ENCODE peak calls at places on chromosomes 13 and 19, in ten cellular contexts. L is right lobe of liver; G is breast epithelium; B is CD8-positive, alpha-beta memory T cell; O is fibroblast of lung; Z is right cardiac atrium; R is lower lobe of right lung; I is upper lobe of left lung; Q is aorta; V is tibial artery. E is an unnamed sample. For H3K9me3, the result is how much of the 10 kb centered on the place peaks cover.

GRCh38 chr13:50357586-50358118 is 342.4 kb downstream of the KCNRG start:
- DNase-seq in L (no peak), G (peak), B (no peak), O (peak), Z (peak), R (no peak), I (peak), Q (no peak), V (no peak), E (no peak)

GRCh38 chr13:27355894-27356293 is 68.5 kb upstream of the GTF3A start:
- DNase-seq in L (no peak), G (no peak), B (no peak), O (no peak), Z (no peak), R (no peak), I (no peak), Q (no peak), V (no peak), E (no peak)

GRCh38 chr19:46604781-46605355 is 3.7 kb downstream of the CALM3 start:
- DNase-seq in L (peak), G (no peak), B (no peak), O (no peak), Z (no peak), R (peak), I (no peak), Q (peak), V (peak), E (no peak)

GRCh38 chr13:19927117-19927734 is 31.3 kb upstream of the ZMYM2 start:
- DNase-seq in L (no peak), G (no peak), B (no peak), O (peak), Z (no peak), R (no peak), I (no peak), Q (no peak), V (no peak), E (no peak)

GRCh38 chr19:7550987-7551761 is 15.7 kb downstream of the PNPLA6 start:
- DNase-seq in L (peak), G (peak), B (no peak), O (peak), Z (peak), R (peak), I (peak), Q (peak), V (peak), E (no peak)

GRCh38 chr19:1901940-1902404 is 3.2 kb upstream of the ADAT3 start:
- DNase-seq in L (peak), G (no peak), B (no peak), O (no peak), Z (peak), R (peak), I (peak), Q (peak), V (peak), E (no peak)

GRCh38 chr13:38905081-38905480 is 85.5 kb downstream of the STOML3 start:
- DNase-seq in L (no peak), G (no peak), B (no peak), O (no peak), Z (no peak), R (no peak), I (no peak), Q (no peak), V (no peak), E (no peak)

GRCh38 chr13:97726664-97727235 is 226.7 kb upstream of the IPO5 start:
- DNase-seq in L (no peak), G (no peak), B (no peak), O (no peak), Z (no peak), R (no peak), I (no peak), Q (no peak), V (no peak), E (no peak)

GRCh38 chr19:10748195-10748923 is 30.5 kb downstream of the DNM2 start:
- DNase-seq in L (no peak), G (no peak), B (no peak), O (no peak), Z (peak), R (no peak), I (no peak), Q (no peak), V (no peak), E (no peak)

GRCh38 chr13:25971077-25971476 is 80.7 kb downstream of the SHISA2 start:
- DNase-seq in L (no peak), G (no peak), B (no peak), O (no peak), Z (no peak), R (no peak), I (no peak), Q (no peak), V (no peak), E (no peak)

GRCh38 chr19:54727562-54727961 is 3.3 kb downstream of the KIR3DL3 start:
- DNase-seq in L (no peak), G (no peak), B (no peak), O (no peak), Z (no peak), R (no peak), I (no peak), Q (no peak), V (no peak), E (no peak)

GRCh38 chr19:54724142-54724541 is at the start of gene KIR3DL3:
- DNase-seq in L (no peak), G (no peak), B (no peak), O (no peak), Z (no peak), R (no peak), I (no peak), Q (no peak), V (no peak), E (no peak)

GRCh38 chr19:54725321-54725720 is 1.1 kb downstream of the KIR3DL3 start:
- DNase-seq in L (no peak), G (no peak), B (no peak), O (no peak), Z (no peak), R (no peak), I (no peak), Q (no peak), V (no peak), E (no peak)

GRCh38 chr19:54728167-54728566 is 3.9 kb downstream of the KIR3DL3 start:
- DNase-seq in L (no peak), G (no peak), B (no peak), O (no peak), Z (no peak), R (no peak), I (no peak), Q (no peak), V (no peak), E (no peak)

DNA sequence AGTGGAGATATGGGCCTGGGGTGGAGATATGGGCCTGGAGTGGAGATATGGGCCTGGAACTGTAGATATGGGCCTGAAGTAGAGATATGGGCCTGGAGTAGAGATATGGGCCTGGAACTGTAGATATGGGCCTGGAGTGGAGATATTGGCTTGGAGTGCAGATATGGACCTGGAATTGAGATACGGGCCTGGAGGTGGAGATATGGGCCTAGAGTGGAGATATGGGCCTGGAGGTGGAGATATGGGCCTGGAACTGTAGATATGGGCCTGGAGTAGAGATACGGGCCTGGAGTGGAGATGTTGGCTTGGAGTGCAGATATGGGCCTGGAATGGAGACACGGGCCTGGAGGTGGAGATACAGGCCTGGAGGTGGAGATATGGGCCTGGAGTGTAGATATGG is 402 bp downstream of the KIR3DL3 start:
- DNase-seq in L (no peak), G (no peak), B (no peak), O (no peak), Z (no peak), R (no peak), I (no peak), Q (no peak), V (no peak), E (no peak)
- H3K9me3 ChIP-seq in L (under half), G (under half), B (under half), O (under half), Z (under half), R (under half), I (under half), Q (under half), V (under half), E (under half)

GRCh38 chr13:37531054-37531453 is 67.5 kb downstream of the POSTN start:
- DNase-seq in L (no peak), G (no peak), B (no peak), O (peak), Z (no peak), R (no peak), I (no peak), Q (no peak), V (no peak), E (no peak)
- H3K4me3 ChIP-seq in L (no peak), G (no peak), B (no peak), O (no peak), Z (no peak), R (no peak), I (no peak), Q (no peak), V (no peak), E (no peak)

GRCh38 chr19:52554216-52554971 is 15.7 kb upstream of the ZNF701 start:
- DNase-seq in L (no peak), G (no peak), B (no peak), O (no peak), Z (no peak), R (no peak), I (no peak), Q (no peak), V (no peak), E (no peak)
- H3K9me3 ChIP-seq in L (half or more), G (half or more), B (half or more), O (under half), Z (under half), R (half or more), I (half or more), Q (under half), V (under half), E (under half)

GRCh38 chr13:70235565-70235964 is 127.3 kb upstream of the KLHL1 start:
- DNase-seq in L (no peak), G (no peak), B (no peak), O (no peak), Z (no peak), R (no peak), I (no peak), Q (no peak), V (no peak), E (no peak)

DNA sequence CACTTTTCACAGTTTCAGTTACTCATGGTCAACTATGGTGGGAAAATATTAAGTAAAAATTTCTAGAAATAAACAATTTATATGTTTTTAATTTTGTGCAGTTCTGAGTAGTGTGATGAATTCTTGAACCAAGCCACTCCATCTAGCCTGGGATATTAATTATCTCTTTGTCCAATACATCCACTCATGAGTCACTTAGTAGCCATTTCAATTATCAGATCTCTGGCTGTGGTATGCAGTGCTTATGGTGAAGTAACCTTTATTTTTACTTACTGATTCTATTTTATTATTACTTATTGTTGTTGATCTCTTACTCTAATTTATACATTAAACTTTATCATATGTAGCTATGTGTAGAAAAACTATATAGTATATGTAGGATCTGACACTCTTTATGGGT is 128.9 kb upstream of the KLHL1 start:
- DNase-seq in L (no peak), G (no peak), B (no peak), O (peak), Z (no peak), R (no peak), I (no peak), Q (no peak), V (no peak), E (no peak)
- H3K4me3 ChIP-seq in L (no peak), G (no peak), B (no peak), O (no peak), Z (no peak), R (no peak), I (no peak), Q (no peak), V (no peak), E (no peak)

DNA sequence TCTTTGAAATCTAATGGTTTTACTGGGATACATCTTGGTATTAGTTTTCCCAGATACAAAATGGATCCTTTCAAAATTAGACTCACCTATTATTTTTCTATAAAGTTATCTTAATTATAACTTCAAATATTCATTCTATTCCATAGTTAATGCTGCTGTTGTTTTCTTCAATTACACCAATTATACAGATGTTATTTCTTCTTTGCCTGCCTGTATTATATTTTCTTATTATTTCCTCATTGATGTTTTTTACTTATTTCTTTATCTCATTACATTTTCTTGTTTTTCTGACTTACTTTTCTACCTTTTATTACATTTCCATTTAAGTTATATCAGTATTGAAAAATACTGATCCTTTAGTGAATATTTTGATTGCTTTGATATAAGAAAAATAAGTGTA is 40.9 kb downstream of the SPACA7 start:
- DNase-seq in L (no peak), G (no peak), B (no peak), O (no peak), Z (no peak), R (no peak), I (no peak), Q (no peak), V (no peak), E (no peak)
- H3K9me3 ChIP-seq in L (under half), G (half or more), B (under half), O (under half), Z (under half), R (under half), I (under half), Q (under half), V (under half), E (under half)

E was measured in esophagus squamous epithelium.